ENCODE peak calls at places on chromosomes 1 and 21, in eight cellular contexts. K, A, H, T, R, Y, S and N are unnamed samples.

GRCh38 chr1:3505161-3505560 is 50.7 kb downstream of the ARHGEF16 start:
- DNase-seq in K (no peak), A (no peak), H (no peak), T (no peak), R (no peak), Y (no peak), S (no peak), N (no peak)

GRCh38 chr1:29809446-29810120 is 573.3 kb downstream of the PTPRU start:
- DNase-seq in K (no peak), A (no peak), H (no peak), T (no peak), R (no peak), Y (no peak), S (no peak), N (no peak)

GRCh38 chr1:45134468-45134873 is 71.9 kb downstream of the ZSWIM5 start:
- DNase-seq in K (no peak), A (no peak), H (no peak), T (no peak), R (no peak), Y (peak), S (no peak), N (no peak)

GRCh38 chr1:24151175-24151533 is 8.2 kb upstream of the IL22RA1 start:
- DNase-seq in K (peak), A (no peak), H (no peak), T (no peak), R (no peak), Y (peak), S (no peak), N (no peak)

GRCh38 chr1:193625255-193625654 is 438.8 kb upstream of the B3GALT2 start:
- DNase-seq in K (no peak), A (no peak), H (no peak), T (no peak), R (no peak), Y (no peak), S (no peak), N (no peak)

GRCh38 chr21:36792505-36792967 is 93.6 kb downstream of the SIM2 start:
- DNase-seq in K (no peak), A (no peak), H (no peak), T (peak), R (peak), Y (peak), S (no peak), N (no peak)

GRCh38 chr21:45871616-45872236 is 109.8 kb upstream of the COL6A1 start:
- DNase-seq in K (no peak), A (no peak), H (no peak), T (no peak), R (no peak), Y (no peak), S (no peak), N (no peak)

GRCh38 chr1:167935252-167936067 is 1.0 kb upstream of the DCAF6 start:
- DNase-seq in K (no peak), A (peak), H (peak), T (peak), R (peak), Y (peak), S (no peak), N (no peak)

GRCh38 chr1:113141650-113142473 is 68.9 kb downstream of the LRIG2 start:
- DNase-seq in K (no peak), A (no peak), H (no peak), T (peak), R (no peak), Y (peak), S (no peak), N (no peak)

GRCh38 chr1:197180252-197180878 is 33.9 kb upstream of the ASPM start:
- DNase-seq in K (no peak), A (no peak), H (no peak), T (peak), R (peak), Y (peak), S (no peak), N (no peak)

GRCh38 chr21:35349378-35350080 is 300.4 kb upstream of the RUNX1 start:
- DNase-seq in K (no peak), A (no peak), H (no peak), T (no peak), R (no peak), Y (peak), S (no peak), N (no peak)

GRCh38 chr1:2525896-2526823 is at the start of gene PANK4:
- DNase-seq in K (peak), A (peak), H (peak), T (peak), R (peak), Y (peak), S (peak), N (peak)

GRCh38 chr1:72997041-72997440 is 714.7 kb upstream of the NEGR1 start:
- DNase-seq in K (no peak), A (no peak), H (no peak), T (no peak), R (no peak), Y (no peak), S (no peak), N (no peak)

GRCh38 chr1:38029081-38029681 is 16.6 kb downstream of the UTP11 start:
- DNase-seq in K (peak), A (no peak), H (peak), T (peak), R (no peak), Y (no peak), S (no peak), N (no peak)

GRCh38 chr1:246425139-246425794 is 81.8 kb downstream of the SMYD3 start:
- DNase-seq in K (no peak), A (no peak), H (no peak), T (no peak), R (no peak), Y (no peak), S (no peak), N (no peak)

GRCh38 chr1:88740784-88741183 is 56.7 kb downstream of the PKN2 start:
- DNase-seq in K (no peak), A (no peak), H (no peak), T (no peak), R (no peak), Y (no peak), S (no peak), N (no peak)

GRCh38 chr1:19861034-19861433 is 21.2 kb upstream of the OTUD3 start:
- DNase-seq in K (no peak), A (no peak), H (no peak), T (no peak), R (no peak), Y (peak), S (no peak), N (no peak)

GRCh38 chr1:23615852-23616251 is 56.6 kb upstream of the ID3 start:
- DNase-seq in K (no peak), A (no peak), H (no peak), T (no peak), R (no peak), Y (no peak), S (no peak), N (no peak)

GRCh38 chr1:235628316-235629006 is 21.1 kb downstream of the GNG4 start:
- DNase-seq in K (no peak), A (no peak), H (no peak), T (no peak), R (no peak), Y (no peak), S (no peak), N (no peak)

GRCh38 chr1:191585095-191585494 is 573.2 kb upstream of the RGS18 start:
- DNase-seq in K (no peak), A (no peak), H (no peak), T (no peak), R (no peak), Y (no peak), S (no peak), N (no peak)

GRCh38 chr1:179031855-179032513 is 6.3 kb downstream of the FAM20B start:
- DNase-seq in K (no peak), A (no peak), H (no peak), T (peak), R (no peak), Y (peak), S (no peak), N (no peak)

GRCh38 chr1:4778056-4778455 is 123.6 kb downstream of the AJAP1 start:
- DNase-seq in K (no peak), A (no peak), H (peak), T (no peak), R (no peak), Y (peak), S (peak), N (peak)

GRCh38 chr1:54053745-54054437 is 483 bp downstream of the TCEANC2 start:
- DNase-seq in K (no peak), A (no peak), H (no peak), T (peak), R (peak), Y (peak), S (no peak), N (no peak)

GRCh38 chr21:44304846-44305245 is 5.0 kb downstream of the PFKL start:
- DNase-seq in K (peak), A (no peak), H (no peak), T (peak), R (peak), Y (peak), S (peak), N (peak)

GRCh38 chr1:78840447-78841251 is 165.9 kb downstream of the ADGRL4 start:
- DNase-seq in K (peak), A (no peak), H (no peak), T (peak), R (no peak), Y (peak), S (no peak), N (no peak)

GRCh38 chr1:58035523-58035922 is 511.0 kb downstream of the OMA1 start:
- DNase-seq in K (peak), A (no peak), H (no peak), T (no peak), R (no peak), Y (no peak), S (no peak), N (no peak)

GRCh38 chr1:190022709-190023108 is 455.0 kb downstream of the BRINP3 start:
- DNase-seq in K (no peak), A (no peak), H (no peak), T (peak), R (no peak), Y (no peak), S (no peak), N (no peak)

GRCh38 chr1:81948495-81948894 is 147.8 kb downstream of the ADGRL2 start:
- DNase-seq in K (no peak), A (no peak), H (no peak), T (no peak), R (no peak), Y (no peak), S (no peak), N (no peak)

GRCh38 chr21:44618909-44619308 is 7.0 kb downstream of the KRTAP10-8 start:
- DNase-seq in K (no peak), A (no peak), H (no peak), T (no peak), R (no peak), Y (peak), S (no peak), N (no peak)

GRCh38 chr1:114737314-114737713 is 20.5 kb downstream of the CSDE1 start:
- DNase-seq in K (no peak), A (no peak), H (no peak), T (no peak), R (no peak), Y (no peak), S (no peak), N (no peak)